ENCODE peak calls at places on chromosomes 4 and X, in eight cellular contexts. One of them, this sample, is unnamed.
A peak's percentile ranks its signal among the peaks of the same experiment; 100 is the strongest.

GRCh38 chrX:150270622-150271021 is 92.5 kb upstream of the MAMLD1 start:
- DNase-seq in tibial nerve: no peak
- DNase-seq in vagina: peak; percentile 16
- DNase-seq in spleen: no peak
- DNase-seq in H1: no peak
- DNase-seq in stomach: no peak
- DNase-seq in gastrocnemius medialis: no peak
- DNase-seq in upper lobe of left lung: no peak
- DNase-seq in this sample: no peak

GRCh38 chr4:186554485-186554884 is 882 bp downstream of the MTNR1A start:
- DNase-seq in tibial nerve: no peak
- DNase-seq in vagina: no peak
- DNase-seq in spleen: peak; percentile 44
- DNase-seq in H1: no peak
- DNase-seq in stomach: peak; percentile 36
- DNase-seq in gastrocnemius medialis: no peak
- DNase-seq in upper lobe of left lung: no peak
- DNase-seq in this sample: peak; percentile 82

GRCh38 chr4:161949941-161950725 is 213.7 kb downstream of the FSTL5 start:
- DNase-seq in tibial nerve: no peak
- DNase-seq in vagina: no peak
- DNase-seq in spleen: no peak
- DNase-seq in H1: no peak
- DNase-seq in stomach: no peak
- DNase-seq in gastrocnemius medialis: no peak
- DNase-seq in upper lobe of left lung: no peak
- DNase-seq in this sample: no peak

GRCh38 chr4:140267576-140267975 is 105.9 kb upstream of the SCOC start:
- DNase-seq in tibial nerve: no peak
- DNase-seq in vagina: no peak
- DNase-seq in spleen: no peak
- DNase-seq in H1: no peak
- DNase-seq in stomach: no peak
- DNase-seq in gastrocnemius medialis: no peak
- DNase-seq in upper lobe of left lung: no peak
- DNase-seq in this sample: no peak

GRCh38 chr4:7189475-7190277 is 2.7 kb upstream of the SORCS2 start:
- DNase-seq in tibial nerve: no peak
- DNase-seq in vagina: no peak
- DNase-seq in spleen: no peak
- DNase-seq in H1: no peak
- DNase-seq in stomach: no peak
- DNase-seq in gastrocnemius medialis: no peak
- DNase-seq in upper lobe of left lung: no peak
- DNase-seq in this sample: no peak

GRCh38 chrX:39808471-39808917 is 289.3 kb downstream of the BCOR start:
- DNase-seq in tibial nerve: peak; percentile 18
- DNase-seq in vagina: no peak
- DNase-seq in spleen: no peak
- DNase-seq in H1: no peak
- DNase-seq in stomach: no peak
- DNase-seq in gastrocnemius medialis: no peak
- DNase-seq in upper lobe of left lung: no peak
- DNase-seq in this sample: no peak

GRCh38 chr4:73917081-73917501 is 47.9 kb downstream of the CXCL1 start:
- DNase-seq in tibial nerve: no peak
- DNase-seq in vagina: no peak
- DNase-seq in spleen: no peak
- DNase-seq in H1: no peak
- DNase-seq in stomach: no peak
- DNase-seq in gastrocnemius medialis: no peak
- DNase-seq in upper lobe of left lung: no peak
- DNase-seq in this sample: no peak

GRCh38 chr4:20944961-20945360 is 244.7 kb downstream of the PACRGL start:
- DNase-seq in tibial nerve: no peak
- DNase-seq in vagina: no peak
- DNase-seq in spleen: no peak
- DNase-seq in H1: no peak
- DNase-seq in stomach: no peak
- DNase-seq in gastrocnemius medialis: no peak
- DNase-seq in upper lobe of left lung: no peak
- DNase-seq in this sample: no peak

GRCh38 chr4:112075129-112075753 is 70.0 kb upstream of the FAM241A start:
- DNase-seq in tibial nerve: peak; percentile 20
- DNase-seq in vagina: no peak
- DNase-seq in spleen: no peak
- DNase-seq in H1: no peak
- DNase-seq in stomach: no peak
- DNase-seq in gastrocnemius medialis: no peak
- DNase-seq in upper lobe of left lung: no peak
- DNase-seq in this sample: peak; percentile 12

GRCh38 chr4:78565971-78566372 is 14.4 kb downstream of the ANXA3 start:
- DNase-seq in tibial nerve: no peak
- DNase-seq in vagina: no peak
- DNase-seq in spleen: no peak
- DNase-seq in H1: no peak
- DNase-seq in stomach: no peak
- DNase-seq in gastrocnemius medialis: no peak
- DNase-seq in upper lobe of left lung: no peak
- DNase-seq in this sample: no peak

GRCh38 chr4:147587061-147587460 is 30.1 kb upstream of the TMEM184C start:
- DNase-seq in tibial nerve: no peak
- DNase-seq in vagina: no peak
- DNase-seq in spleen: no peak
- DNase-seq in H1: no peak
- DNase-seq in stomach: no peak
- DNase-seq in gastrocnemius medialis: no peak
- DNase-seq in upper lobe of left lung: no peak
- DNase-seq in this sample: no peak

GRCh38 chr4:54233697-54234496 is 4.8 kb downstream of the PDGFRA start:
- DNase-seq in tibial nerve: peak; percentile 73
- DNase-seq in vagina: no peak
- DNase-seq in spleen: peak; percentile 92
- DNase-seq in H1: peak; percentile 84
- DNase-seq in stomach: peak; percentile 81
- DNase-seq in gastrocnemius medialis: peak; percentile 53
- DNase-seq in upper lobe of left lung: peak; percentile 83
- DNase-seq in this sample: peak; percentile 80

GRCh38 chrX:70826715-70827114 is 81.8 kb downstream of the TEX11 start:
- DNase-seq in tibial nerve: no peak
- DNase-seq in vagina: no peak
- DNase-seq in spleen: no peak
- DNase-seq in H1: no peak
- DNase-seq in stomach: no peak
- DNase-seq in gastrocnemius medialis: no peak
- DNase-seq in upper lobe of left lung: no peak
- DNase-seq in this sample: no peak

GRCh38 chr4:10099521-10100325 is 16.9 kb downstream of the WDR1 start:
- DNase-seq in tibial nerve: no peak
- DNase-seq in vagina: no peak
- DNase-seq in spleen: no peak
- DNase-seq in H1: no peak
- DNase-seq in stomach: no peak
- DNase-seq in gastrocnemius medialis: no peak
- DNase-seq in upper lobe of left lung: no peak
- DNase-seq in this sample: no peak

GRCh38 chrX:31497086-31497485 is 425.2 kb upstream of the FTHL17 start:
- DNase-seq in tibial nerve: no peak
- DNase-seq in vagina: no peak
- DNase-seq in spleen: no peak
- DNase-seq in H1: no peak
- DNase-seq in stomach: no peak
- DNase-seq in gastrocnemius medialis: no peak
- DNase-seq in upper lobe of left lung: no peak
- DNase-seq in this sample: no peak

GRCh38 chr4:141636077-141636770 is at the start of gene IL15:
- DNase-seq in tibial nerve: peak; percentile 27
- DNase-seq in vagina: no peak
- DNase-seq in spleen: peak; percentile 91
- DNase-seq in H1: peak; percentile 79
- DNase-seq in stomach: peak; percentile 79
- DNase-seq in gastrocnemius medialis: peak; percentile 85
- DNase-seq in upper lobe of left lung: peak; percentile 81
- DNase-seq in this sample: peak; percentile 90

GRCh38 chr4:3115637-3116300 is 41.3 kb downstream of the HTT start:
- DNase-seq in tibial nerve: no peak
- DNase-seq in vagina: no peak
- DNase-seq in spleen: no peak
- DNase-seq in H1: no peak
- DNase-seq in stomach: no peak
- DNase-seq in gastrocnemius medialis: peak; percentile 41
- DNase-seq in upper lobe of left lung: no peak
- DNase-seq in this sample: no peak

GRCh38 chrX:46236411-46236810 is 308.8 kb downstream of the ZNF674 start:
- DNase-seq in tibial nerve: no peak
- DNase-seq in vagina: no peak
- DNase-seq in spleen: no peak
- DNase-seq in H1: no peak
- DNase-seq in stomach: no peak
- DNase-seq in gastrocnemius medialis: no peak
- DNase-seq in upper lobe of left lung: no peak
- DNase-seq in this sample: no peak

GRCh38 chrX:150856101-150856500 is 42.4 kb downstream of the CD99L2 start:
- DNase-seq in tibial nerve: no peak
- DNase-seq in vagina: no peak
- DNase-seq in spleen: no peak
- DNase-seq in H1: no peak
- DNase-seq in stomach: no peak
- DNase-seq in gastrocnemius medialis: no peak
- DNase-seq in upper lobe of left lung: no peak
- DNase-seq in this sample: no peak

GRCh38 chr4:186765138-186765537 is 41.5 kb upstream of the FAT1 start:
- DNase-seq in tibial nerve: peak; percentile 36
- DNase-seq in vagina: no peak
- DNase-seq in spleen: no peak
- DNase-seq in H1: peak; percentile 48
- DNase-seq in stomach: no peak
- DNase-seq in gastrocnemius medialis: no peak
- DNase-seq in upper lobe of left lung: no peak
- DNase-seq in this sample: peak; percentile 82

GRCh38 chrX:97238632-97239031 is 354.9 kb downstream of the RPA4 start:
- DNase-seq in tibial nerve: no peak
- DNase-seq in vagina: no peak
- DNase-seq in spleen: no peak
- DNase-seq in H1: no peak
- DNase-seq in stomach: no peak
- DNase-seq in gastrocnemius medialis: no peak
- DNase-seq in upper lobe of left lung: no peak
- DNase-seq in this sample: no peak

GRCh38 chr4:1209821-1210220 is 37.4 kb upstream of the SPON2 start:
- DNase-seq in tibial nerve: peak; percentile 54
- DNase-seq in vagina: no peak
- DNase-seq in spleen: peak; percentile 76
- DNase-seq in H1: no peak
- DNase-seq in stomach: peak; percentile 52
- DNase-seq in gastrocnemius medialis: peak; percentile 57
- DNase-seq in upper lobe of left lung: peak; percentile 45
- DNase-seq in this sample: peak; percentile 66

GRCh38 chr4:123396294-123397275 is at the start of gene SPRY1:
- DNase-seq in tibial nerve: peak; percentile 87
- DNase-seq in vagina: no peak
- DNase-seq in spleen: peak; percentile 90
- DNase-seq in H1: peak; percentile 85
- DNase-seq in stomach: peak; percentile 91
- DNase-seq in gastrocnemius medialis: peak; percentile 91
- DNase-seq in upper lobe of left lung: peak; percentile 91
- DNase-seq in this sample: peak; percentile 93
- TF ChIP-seq POLR2A in tibial nerve: peak; percentile 58
- TF ChIP-seq POLR2A in vagina: no peak
- TF ChIP-seq POLR2A in spleen: no peak
- TF ChIP-seq POLR2A in H1: peak; percentile 57
- TF ChIP-seq POLR2A in stomach: no peak
- TF ChIP-seq POLR2A in gastrocnemius medialis: peak; percentile 65
- TF ChIP-seq POLR2A in upper lobe of left lung: no peak
- TF ChIP-seq POLR2A in this sample: peak; percentile 85

GRCh38 chr4:136371231-136371630 is 1161.1 kb downstream of the PCDH18 start:
- DNase-seq in tibial nerve: no peak
- DNase-seq in vagina: no peak
- DNase-seq in spleen: no peak
- DNase-seq in H1: no peak
- DNase-seq in stomach: no peak
- DNase-seq in gastrocnemius medialis: no peak
- DNase-seq in upper lobe of left lung: no peak
- DNase-seq in this sample: no peak

GRCh38 chr4:136369073-136369472 is 1163.2 kb downstream of the PCDH18 start:
- DNase-seq in tibial nerve: no peak
- DNase-seq in vagina: no peak
- DNase-seq in spleen: no peak
- DNase-seq in H1: no peak
- DNase-seq in stomach: no peak
- DNase-seq in gastrocnemius medialis: no peak
- DNase-seq in upper lobe of left lung: no peak
- DNase-seq in this sample: no peak
- H3K27ac ChIP-seq in tibial nerve: no peak overlapping the region
- H3K27ac ChIP-seq in vagina: no peak overlapping the region
- H3K27ac ChIP-seq in spleen: no peak overlapping the region
- H3K27ac ChIP-seq in H1: no peak overlapping the region
- H3K27ac ChIP-seq in stomach: no peak overlapping the region
- H3K27ac ChIP-seq in gastrocnemius medialis: no peak overlapping the region
- H3K27ac ChIP-seq in upper lobe of left lung: no peak overlapping the region
- H3K27ac ChIP-seq in this sample: no peak overlapping the region

DNA sequence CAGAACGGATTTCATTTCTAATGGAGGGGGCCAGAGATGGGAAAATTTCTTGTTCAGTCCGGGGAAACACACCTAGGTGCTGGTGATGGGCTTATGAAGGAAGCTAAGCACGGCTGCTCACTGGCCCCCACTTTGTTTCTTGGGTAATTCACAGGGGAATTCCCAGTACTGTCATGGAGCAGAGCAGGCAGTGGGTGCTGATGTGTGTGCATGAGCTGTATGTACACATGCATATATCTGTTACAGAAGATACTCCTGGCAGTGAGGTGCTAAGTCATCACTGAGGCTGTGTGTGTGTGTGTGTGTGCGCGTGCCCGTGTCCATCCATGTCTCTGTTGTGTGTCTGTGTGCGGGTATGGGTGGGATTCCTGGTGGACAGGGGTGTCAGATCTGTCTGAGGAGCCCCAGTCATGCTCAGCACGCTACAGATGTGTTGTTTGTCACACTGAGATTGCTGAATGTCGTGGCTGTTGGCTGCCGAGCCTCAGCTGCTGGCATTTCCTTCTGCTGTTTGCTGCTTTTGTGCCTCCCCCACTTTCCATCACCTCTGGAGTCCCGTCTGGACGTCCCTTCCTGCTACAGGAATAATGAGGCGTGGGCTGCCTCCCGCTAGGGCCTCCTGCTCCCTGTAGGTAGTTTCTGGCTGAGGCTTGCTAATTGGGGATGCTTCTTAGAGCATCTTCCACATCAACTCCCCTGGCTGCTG is 53.3 kb downstream of the JADE1 start:
- DNase-seq in tibial nerve: no peak
- DNase-seq in vagina: no peak
- DNase-seq in spleen: peak; percentile 74
- DNase-seq in H1: no peak
- DNase-seq in stomach: no peak
- DNase-seq in gastrocnemius medialis: no peak
- DNase-seq in upper lobe of left lung: no peak
- DNase-seq in this sample: no peak
- TF ChIP-seq POLR2A in tibial nerve: no peak
- TF ChIP-seq POLR2A in vagina: no peak
- TF ChIP-seq POLR2A in spleen: no peak
- TF ChIP-seq POLR2A in H1: no peak
- TF ChIP-seq POLR2A in stomach: no peak
- TF ChIP-seq POLR2A in gastrocnemius medialis: no peak
- TF ChIP-seq POLR2A in upper lobe of left lung: no peak
- TF ChIP-seq POLR2A in this sample: no peak

GRCh38 chr4:153731239-153731638 is 28.6 kb downstream of the RNF175 start:
- DNase-seq in tibial nerve: no peak
- DNase-seq in vagina: no peak
- DNase-seq in spleen: no peak
- DNase-seq in H1: no peak
- DNase-seq in stomach: no peak
- DNase-seq in gastrocnemius medialis: no peak
- DNase-seq in upper lobe of left lung: no peak
- DNase-seq in this sample: no peak
- H3K27ac ChIP-seq in tibial nerve: no peak overlapping the region
- H3K27ac ChIP-seq in vagina: no peak overlapping the region
- H3K27ac ChIP-seq in spleen: no peak overlapping the region
- H3K27ac ChIP-seq in H1: no peak overlapping the region
- H3K27ac ChIP-seq in stomach: no peak overlapping the region
- H3K27ac ChIP-seq in gastrocnemius medialis: no peak overlapping the region
- H3K27ac ChIP-seq in upper lobe of left lung: no peak overlapping the region
- H3K27ac ChIP-seq in this sample: no peak overlapping the region